ENCODE peak calls at places on chromosomes 3 and 15, in seven cellular contexts. I, G, F, Y, A, R and V are unnamed samples.

GRCh38 chr3:76954412-76954811 is 85.5 kb upstream of the ROBO2 start:
- DNase-seq in I (no peak), G (no peak), F (no peak), Y (no peak), A (no peak), R (no peak), V (no peak)

GRCh38 chr3:49534581-49535495 is 19.4 kb upstream of the BSN start:
- DNase-seq in I (no peak), G (no peak), F (no peak), Y (no peak), A (no peak), R (no peak), V (no peak)

GRCh38 chr3:114411292-114411691 is 117.5 kb downstream of the TIGIT start:
- DNase-seq in I (no peak), G (no peak), F (no peak), Y (no peak), A (no peak), R (no peak), V (no peak)

GRCh38 chr3:128317101-128317697 is 149.5 kb downstream of the DNAJB8 start:
- DNase-seq in I (no peak), G (no peak), F (peak; percentile 60), Y (no peak), A (no peak), R (no peak), V (peak; percentile 62)

GRCh38 chr3:165549665-165550064 is 287.6 kb downstream of the BCHE start:
- DNase-seq in I (no peak), G (no peak), F (no peak), Y (no peak), A (no peak), R (no peak), V (peak; percentile 64)

GRCh38 chr3:145807990-145808389 is 353.0 kb downstream of the PLOD2 start:
- DNase-seq in I (no peak), G (no peak), F (no peak), Y (no peak), A (peak; percentile 30), R (no peak), V (no peak)

GRCh38 chr3:42505203-42505848 is 2.9 kb downstream of the VIPR1 start:
- DNase-seq in I (peak; percentile 59), G (no peak), F (peak; percentile 54), Y (no peak), A (no peak), R (no peak), V (peak; percentile 61)

GRCh38 chr3:192817053-192817452 is 89.7 kb upstream of the FGF12 start:
- DNase-seq in I (no peak), G (no peak), F (no peak), Y (no peak), A (no peak), R (no peak), V (no peak)

GRCh38 chr15:25783607-25784131 is 79.5 kb downstream of the ATP10A start:
- DNase-seq in I (no peak), G (peak; percentile 25), F (peak; percentile 77), Y (no peak), A (no peak), R (peak; percentile 69), V (peak; percentile 76)

GRCh38 chr3:152834354-152835310 is at the start of gene P2RY1:
- DNase-seq in I (peak; percentile 90), G (peak; percentile 51), F (peak; percentile 73), Y (no peak), A (peak; percentile 65), R (peak; percentile 75), V (peak; percentile 86)

GRCh38 chr3:8900065-8900464 is 63.2 kb downstream of the RAD18 start:
- DNase-seq in I (no peak), G (no peak), F (no peak), Y (no peak), A (no peak), R (no peak), V (no peak)

GRCh38 chr3:40720863-40721262 is 196.1 kb downstream of the ZNF621 start:
- DNase-seq in I (no peak), G (no peak), F (no peak), Y (no peak), A (no peak), R (no peak), V (no peak)

GRCh38 chr3:188234172-188234571 is 80.2 kb downstream of the LPP start:
- DNase-seq in I (no peak), G (no peak), F (no peak), Y (no peak), A (no peak), R (no peak), V (no peak)

GRCh38 chr3:36992806-36993325 is at the start of gene EPM2AIP1:
- DNase-seq in I (peak; percentile 96), G (peak; percentile 100), F (peak; percentile 92), Y (no peak), A (peak; percentile 98), R (no peak), V (peak; percentile 99)

GRCh38 chr3:12479919-12480425 is 4.3 kb upstream of the TSEN2 start:
- DNase-seq in I (no peak), G (peak; percentile 82), F (no peak), Y (no peak), A (peak; percentile 27), R (peak; percentile 50), V (no peak)

GRCh38 chr3:194811118-194811517 is 125.4 kb downstream of the FAM43A start:
- DNase-seq in I (no peak), G (no peak), F (no peak), Y (no peak), A (no peak), R (no peak), V (no peak)

GRCh38 chr3:184228376-184229137 is 828 bp upstream of the VWA5B2 start:
- DNase-seq in I (no peak), G (no peak), F (no peak), Y (no peak), A (no peak), R (no peak), V (no peak)

GRCh38 chr3:10447527-10448260 is 57.7 kb downstream of the ATP2B2 start:
- DNase-seq in I (no peak), G (no peak), F (no peak), Y (no peak), A (no peak), R (no peak), V (no peak)

GRCh38 chr3:45948409-45948808 is 5.1 kb downstream of the CXCR6 start:
- DNase-seq in I (no peak), G (no peak), F (no peak), Y (no peak), A (no peak), R (no peak), V (no peak)

GRCh38 chr3:131326307-131326706 is 55.3 kb upstream of the NUDT16 start:
- DNase-seq in I (no peak), G (no peak), F (no peak), Y (no peak), A (no peak), R (no peak), V (no peak)

GRCh38 chr3:112132554-112132953 is 494 bp downstream of the GCSAM start:
- DNase-seq in I (no peak), G (no peak), F (no peak), Y (no peak), A (no peak), R (no peak), V (no peak)

GRCh38 chr3:46998121-46998851 is 18.8 kb downstream of the NBEAL2 start:
- DNase-seq in I (peak; percentile 91), G (peak; percentile 64), F (peak; percentile 90), Y (no peak), A (peak; percentile 68), R (peak; percentile 81), V (peak; percentile 92)

GRCh38 chr3:120682095-120682681 is at the start of gene HGD:
- DNase-seq in I (no peak), G (peak; percentile 28), F (no peak), Y (no peak), A (no peak), R (no peak), V (no peak)

GRCh38 chr3:64354221-64354620 is 129.0 kb upstream of the PRICKLE2 start:
- DNase-seq in I (no peak), G (no peak), F (no peak), Y (no peak), A (no peak), R (no peak), V (no peak)

GRCh38 chr3:154121236-154122095 is at the start of gene ARHGEF26:
- DNase-seq in I (peak; percentile 95), G (peak; percentile 83), F (peak; percentile 80), Y (no peak), A (peak; percentile 87), R (peak; percentile 75), V (peak; percentile 95)

GRCh38 chr3:11118181-11118682 is 36.1 kb upstream of the HRH1 start:
- DNase-seq in I (no peak), G (no peak), F (no peak), Y (no peak), A (no peak), R (no peak), V (no peak)

GRCh38 chr3:149368201-149368849 is 9.1 kb downstream of the TM4SF1 start:
- DNase-seq in I (no peak), G (no peak), F (no peak), Y (peak; percentile 69), A (no peak), R (no peak), V (no peak)

GRCh38 chr15:90271459-90272166 is 6.1 kb downstream of the NGRN start:
- DNase-seq in I (peak; percentile 32), G (no peak), F (no peak), Y (no peak), A (no peak), R (no peak), V (no peak)

GRCh38 chr3:115996420-115997108 is 373.3 kb downstream of the GAP43 start:
- DNase-seq in I (no peak), G (no peak), F (no peak), Y (no peak), A (no peak), R (no peak), V (no peak)

GRCh38 chr3:9779721-9780450 is 10.1 kb upstream of the CAMK1 start:
- DNase-seq in I (no peak), G (no peak), F (peak; percentile 87), Y (no peak), A (no peak), R (no peak), V (no peak)